ENCODE peak calls at places on chromosomes 5 and 9, in ten cellular contexts. E is HTR-8/SVneo; X is SK-MEL-5; D is NCI-H2171 treated with DMSO at 0.1 percent for 48 hours; K is stimulated activated CD4-positive, alpha-beta T cell treated with anti-CD3 and anti-CD28 coated beads, TNF-alpha, amount 100 ng/mL, for 48 hours; G is omental fat pad; S is GM23248; A is foreskin fibroblast; I is HL-60; O is MV-4-11. R is an unnamed sample.
A peak's percentile ranks its signal among the peaks of the same experiment; 100 is the strongest.

GRCh38 chr9:21336467-21336866 is 1.3 kb upstream of the KLHL9 start:
- DNase-seq in E (no peak), X (no peak), D (no peak), K (no peak), G (no peak), S (no peak), A (no peak), I (no peak), O (peak; percentile 6), R (no peak)

GRCh38 chr9:122941560-122942234 is 877 bp downstream of the RABGAP1 start:
- DNase-seq in E (peak; percentile 15), X (peak; percentile 22), D (no peak), K (no peak), G (no peak), S (peak; percentile 80), A (peak; percentile 67), I (peak; percentile 8), O (no peak), R (no peak)

GRCh38 chr5:17216176-17216973 is 1.1 kb upstream of the BASP1 start:
- DNase-seq in E (peak; percentile 89), X (peak; percentile 89), D (peak; percentile 96), K (peak; percentile 41), G (peak; percentile 41), S (peak; percentile 90), A (peak; percentile 90), I (peak; percentile 85), O (peak; percentile 74), R (peak; percentile 66)

GRCh38 chr9:133306242-133307194 is 29.5 kb downstream of the SURF6 start:
- DNase-seq in E (peak; percentile 20), X (no peak), D (no peak), K (no peak), G (no peak), S (no peak), A (peak; percentile 14), I (no peak), O (no peak), R (no peak)

GRCh38 chr5:73540192-73540591 is 25.2 kb downstream of the ANKRA2 start:
- DNase-seq in E (peak; percentile 41), X (no peak), D (no peak), K (no peak), G (no peak), S (peak; percentile 91), A (peak; percentile 73), I (no peak), O (no peak), R (no peak)

GRCh38 chr9:726005-726404 is 115.5 kb upstream of the DMRT1 start:
- DNase-seq in E (no peak), X (peak; percentile 27), D (no peak), K (no peak), G (no peak), S (no peak), A (no peak), I (no peak), O (no peak), R (no peak)

GRCh38 chr9:135070198-135070951 is 17.1 kb upstream of the OLFM1 start:
- DNase-seq in E (no peak), X (no peak), D (peak; percentile 79), K (no peak), G (no peak), S (no peak), A (no peak), I (no peak), O (no peak), R (peak; percentile 27)

GRCh38 chr9:120625222-120625621 is 45.3 kb upstream of the CDK5RAP2 start:
- DNase-seq in E (no peak), X (peak; percentile 37), D (no peak), K (no peak), G (no peak), S (peak; percentile 43), A (peak; percentile 21), I (no peak), O (no peak), R (no peak)

GRCh38 chr5:142280066-142281011 is 44.5 kb downstream of the SPRY4 start:
- DNase-seq in E (no peak), X (peak; percentile 89), D (peak; percentile 1), K (no peak), G (no peak), S (no peak), A (no peak), I (no peak), O (no peak), R (no peak)

GRCh38 chr9:100445161-100445902 is 18.4 kb downstream of the MSANTD3 start:
- DNase-seq in E (no peak), X (no peak), D (no peak), K (no peak), G (no peak), S (no peak), A (no peak), I (no peak), O (no peak), R (no peak)

GRCh38 chr5:35369965-35370790 is 139.9 kb upstream of the PRLR start:
- DNase-seq in E (no peak), X (peak; percentile 98), D (peak; percentile 46), K (no peak), G (no peak), S (no peak), A (no peak), I (no peak), O (no peak), R (no peak)

GRCh38 chr9:36872641-36873040 is 161.4 kb downstream of the PAX5 start:
- DNase-seq in E (no peak), X (no peak), D (no peak), K (no peak), G (no peak), S (no peak), A (no peak), I (no peak), O (no peak), R (peak; percentile 17)

GRCh38 chr9:91006046-91006445 is 204.4 kb downstream of the SYK start:
- DNase-seq in E (no peak), X (no peak), D (no peak), K (no peak), G (no peak), S (no peak), A (peak; percentile 41), I (no peak), O (no peak), R (no peak)

R was measured in CD14-positive monocyte.